ENCODE peak calls at places on chromosomes 3 and 15, in seven cellular contexts. E is GM12878, J is HCT116, T is A549, Q is endothelial cell of umbilical vein, R is HepG2, K is H1. A is an unnamed sample.

GRCh38 chr3:105394177-105394576 is 27.5 kb downstream of the ALCAM start:
- DNase-seq in J (no peak), R (no peak), K (no peak), E (no peak), Q (peak; percentile 64), T (no peak), A (no peak)

GRCh38 chr3:131917006-131917405 is 117.8 kb downstream of the CPNE4 start:
- DNase-seq in T (no peak), K (no peak), J (no peak), Q (no peak), R (no peak), E (no peak), A (no peak)

GRCh38 chr3:53158700-53159414 is 2.2 kb upstream of the PRKCD start:
- DNase-seq in R (no peak), K (no peak), Q (no peak), T (no peak), E (no peak), J (no peak), A (peak; percentile 73)

GRCh38 chr15:96285306-96285705 is 45.2 kb upstream of the NR2F2 start:
- DNase-seq in K (no peak), R (no peak), Q (no peak), J (no peak), E (no peak), T (no peak), A (peak; percentile 77)

GRCh38 chr3:142896201-142896755 is 7.4 kb upstream of the PCOLCE2 start:
- DNase-seq in R (no peak), T (peak; percentile 53), E (no peak), J (no peak), K (no peak), Q (no peak), A (peak; percentile 27)

GRCh38 chr3:60188803-60189202 is 1062.4 kb downstream of the FHIT start:
- DNase-seq in R (no peak), E (no peak), J (no peak), T (no peak), Q (no peak), K (no peak), A (no peak)

GRCh38 chr3:27573780-27574437 is 89.7 kb upstream of the SLC4A7 start:
- DNase-seq in R (no peak), J (no peak), K (no peak), Q (no peak), E (no peak), T (peak; percentile 29), A (peak; percentile 14)

GRCh38 chr3:59320080-59320479 is 270.3 kb upstream of the CFAP20DC start:
- DNase-seq in K (no peak), E (no peak), J (no peak), R (peak; percentile 66), T (peak; percentile 26), Q (no peak), A (no peak)

GRCh38 chr15:76994971-76995945 is at the start of gene PSTPIP1:
- DNase-seq in E (no peak), T (no peak), J (no peak), K (no peak), R (no peak), Q (no peak), A (peak; percentile 92)

GRCh38 chr3:106881177-106881576 is 496.1 kb upstream of the CCDC54 start:
- DNase-seq in R (no peak), Q (no peak), J (no peak), E (no peak), K (no peak), T (no peak), A (no peak)

DNA sequence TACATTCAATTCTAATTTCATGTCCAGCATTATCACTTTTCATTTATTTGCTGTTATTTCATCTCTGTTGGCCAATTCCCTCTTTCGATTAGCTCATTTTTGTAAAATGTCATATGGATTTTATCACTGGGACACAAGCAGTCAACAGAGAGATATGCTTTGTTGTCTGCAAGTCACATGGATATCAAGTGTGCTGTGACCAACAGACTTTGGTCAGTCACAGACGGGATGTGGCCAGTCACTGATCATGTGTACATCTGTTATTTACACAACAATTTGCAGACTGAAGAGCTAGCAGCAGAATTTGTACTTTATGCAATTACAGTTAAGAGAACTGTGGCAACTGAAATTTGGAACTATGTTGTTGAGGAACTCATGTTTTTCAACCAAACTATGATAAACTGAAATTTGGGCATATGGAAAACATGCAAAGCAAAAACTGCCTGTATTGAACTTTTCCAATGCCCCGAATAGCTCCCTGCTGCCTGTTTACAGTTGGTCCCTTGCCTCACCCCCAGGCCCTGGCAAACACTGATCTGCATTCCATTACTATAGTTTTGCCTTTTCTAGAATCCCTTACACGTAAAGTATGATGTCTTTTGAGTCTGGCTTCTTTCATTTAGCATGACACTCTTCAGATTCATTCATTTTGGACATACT is 104.4 kb downstream of the RPL22L1 start:
- DNase-seq in K (no peak), E (no peak), J (no peak), T (peak; percentile 19), R (peak; percentile 86), Q (no peak), A (no peak)
- TF ChIP-seq MAX in K (no peak), E (no peak), J (no peak), T (no peak), R (peak; percentile 52), Q (no peak), A (no peak)

GRCh38 chr15:65183847-65184159 is 1.3 kb downstream of the CLPX start:
- DNase-seq in J (no peak), E (no peak), T (no peak), R (no peak), K (no peak), Q (peak; percentile 49), A (no peak)

GRCh38 chr15:65184944-65185717 is at the start of gene CLPX:
- DNase-seq in R (peak; percentile 96), T (peak; percentile 98), E (peak; percentile 90), J (peak; percentile 92), Q (peak; percentile 94), K (peak; percentile 87), A (peak; percentile 97)

GRCh38 chr15:65184305-65184943 is 718 bp downstream of the CLPX start:
- DNase-seq in R (peak; percentile 64), E (no peak), J (no peak), Q (peak; percentile 79), T (peak; percentile 71), K (peak; percentile 79), A (peak; percentile 73)

GRCh38 chr15:65192016-65192415 is 6.9 kb upstream of the CLPX start:
- DNase-seq in R (peak; percentile 55), Q (peak; percentile 24), E (no peak), T (peak; percentile 62), J (peak; percentile 49), K (no peak), A (peak; percentile 25)

GRCh38 chr15:65189102-65189740 is 4.1 kb upstream of the CLPX start:
- DNase-seq in Q (peak; percentile 68), K (peak; percentile 56), J (peak; percentile 63), T (peak; percentile 74), R (peak; percentile 54), E (no peak), A (peak; percentile 76)
- TF ChIP-seq CTCF in Q (peak; percentile 60), K (peak; percentile 83), J (peak; percentile 72), T (peak; percentile 98), R (peak; percentile 87), E (peak; percentile 84), A (peak; percentile 61)

GRCh38 chr3:187744169-187745151 is 808 bp downstream of the BCL6 start:
- DNase-seq in R (no peak), Q (peak; percentile 65), T (peak; percentile 20), K (no peak), E (no peak), J (no peak), A (peak; percentile 46)

GRCh38 chr3:187742351-187743171 is 2.7 kb downstream of the BCL6 start:
- DNase-seq in E (no peak), R (no peak), J (no peak), T (no peak), Q (no peak), K (no peak), A (peak; percentile 22)

GRCh38 chr3:187745201-187746058 is at the start of gene BCL6:
- DNase-seq in T (peak; percentile 96), E (no peak), J (peak; percentile 98), Q (peak; percentile 95), R (peak; percentile 97), K (peak; percentile 89), A (peak; percentile 86)

GRCh38 chr3:187741403-187742350 is 3.6 kb downstream of the BCL6 start:
- DNase-seq in J (peak; percentile 65), Q (peak; percentile 81), R (peak; percentile 76), E (no peak), T (peak; percentile 72), K (peak; percentile 67), A (peak; percentile 82)

DNA sequence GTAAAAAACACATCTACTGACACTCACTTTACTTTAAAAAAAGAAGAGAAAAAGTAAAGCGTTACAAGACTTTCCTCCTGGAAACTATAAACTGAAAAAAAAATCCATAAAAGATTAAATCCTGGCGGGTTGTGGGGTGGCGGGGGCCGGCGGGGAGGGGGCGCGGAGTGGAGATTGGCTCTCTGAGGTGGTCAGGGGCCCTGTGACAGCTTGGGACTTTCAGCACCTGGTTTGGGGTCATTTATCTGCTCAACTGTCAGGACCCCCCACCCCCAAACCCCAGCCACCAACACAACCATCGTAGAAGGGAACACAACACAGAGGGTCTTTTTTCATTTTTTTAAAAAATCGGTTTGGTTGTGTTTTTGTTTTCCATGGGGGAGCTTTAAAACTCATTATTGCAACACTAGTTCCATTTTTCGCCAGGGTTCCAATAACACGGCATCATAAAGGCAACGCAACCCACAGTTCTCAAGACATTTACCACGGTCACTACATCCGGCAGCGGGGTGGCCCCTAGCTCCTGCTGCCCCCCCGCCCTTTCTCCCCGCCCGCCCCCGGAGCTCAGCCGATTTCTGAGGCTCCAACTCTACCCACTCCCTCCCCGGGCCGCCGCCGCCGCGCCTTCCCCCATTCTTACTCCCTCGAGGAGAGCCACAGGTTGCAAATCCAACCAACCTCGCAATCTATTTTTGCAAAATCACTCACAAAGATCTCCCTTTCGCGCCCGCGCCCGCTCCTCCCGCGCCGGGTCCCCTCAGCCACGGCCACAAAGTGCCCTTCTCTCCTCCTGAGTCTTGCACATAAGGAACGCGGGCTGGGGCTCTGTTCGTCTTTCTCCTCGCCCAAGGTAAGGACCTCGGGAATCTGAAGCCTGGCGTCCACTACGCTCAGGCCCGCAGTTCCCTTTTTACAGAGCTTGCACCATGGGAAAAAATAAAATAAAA is 1.8 kb downstream of the BCL6 start:
- DNase-seq in J (no peak), K (peak; percentile 54), T (peak; percentile 6), R (no peak), E (no peak), Q (peak; percentile 39), A (peak; percentile 39)
- TF ChIP-seq POLR2A in J (no peak), K (no peak), T (no peak), R (no peak), E (no peak), Q (no peak), A (no peak)

DNA sequence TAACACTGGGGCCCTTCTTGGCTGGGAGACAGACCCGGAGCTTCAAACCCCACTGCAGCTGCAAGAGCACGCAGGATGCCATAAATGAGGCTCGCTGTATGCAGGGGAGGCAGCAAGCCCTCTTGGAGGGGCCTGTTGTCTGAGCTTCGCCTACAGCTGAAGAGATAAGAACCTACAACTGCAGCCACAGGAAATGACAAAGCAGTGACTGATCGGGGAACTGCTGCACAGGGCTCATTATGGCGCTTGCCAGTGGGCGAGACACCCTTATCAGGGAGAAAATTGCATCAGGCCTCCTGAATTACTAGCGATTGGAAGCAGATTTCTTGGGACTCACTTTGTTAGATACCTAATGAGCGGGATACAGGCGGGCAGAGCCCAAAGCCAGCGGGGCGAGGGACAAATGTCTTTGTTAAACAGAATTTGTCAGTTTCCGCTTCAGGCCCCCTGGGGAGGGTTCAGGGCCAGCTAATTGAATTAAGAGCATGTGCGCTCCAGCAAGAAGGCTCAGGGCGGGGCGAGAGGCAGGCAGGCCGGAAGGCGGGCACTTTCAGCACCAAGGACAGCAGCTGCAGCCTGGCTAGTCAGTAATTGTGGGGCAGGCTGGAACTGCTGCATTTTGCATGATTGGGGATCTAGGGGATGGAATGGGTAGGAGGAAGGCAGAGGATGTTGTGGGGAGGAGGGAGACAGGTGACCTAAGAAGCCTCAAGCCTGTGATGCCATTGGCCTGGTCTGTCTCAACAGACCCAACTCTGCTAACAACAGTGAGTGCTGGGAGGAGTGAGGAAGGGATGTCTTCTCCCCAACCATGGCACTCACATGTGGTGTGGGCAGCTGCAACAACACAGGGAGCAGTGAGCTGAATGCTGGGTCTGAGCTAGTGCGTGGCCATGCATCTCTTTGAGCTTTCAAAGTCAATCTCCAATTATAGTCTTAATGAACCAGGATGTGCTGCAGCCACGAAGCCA is 55.3 kb downstream of the CCDC33 start:
- DNase-seq in R (peak; percentile 29), K (peak; percentile 98), T (peak; percentile 35), Q (peak; percentile 60), J (peak; percentile 13), E (no peak), A (peak; percentile 96)
- TF ChIP-seq MAX in R (no peak), K (peak; percentile 94), T (no peak), Q (no peak), J (peak; percentile 36), E (no peak), A (peak; percentile 97)